ENCODE peak calls at places on chromosome 14, in four cellular contexts. X is body of pancreas, E is ovary, H is sigmoid colon. W is an unnamed sample.

GRCh38 chr14:64465208-64465821 is at the start of gene AKAP5:
- DNase-seq in X (peak), E (peak), H (no peak), W (peak)

GRCh38 chr14:68470361-68470760 is 322.5 kb downstream of the ZFP36L1 start:
- DNase-seq in X (no peak), E (no peak), H (no peak), W (no peak)

GRCh38 chr14:59103396-59103795 is 85.1 kb upstream of the DAAM1 start:
- DNase-seq in X (no peak), E (no peak), H (no peak), W (no peak)

GRCh38 chr14:39265741-39266588 is 32.2 kb downstream of the MIA2 start:
- DNase-seq in X (no peak), E (no peak), H (no peak), W (no peak)

GRCh38 chr14:77991128-77991772 is 178.9 kb upstream of the NRXN3 start:
- DNase-seq in X (peak), E (no peak), H (no peak), W (no peak)

GRCh38 chr14:99899578-99900178 is 106.5 kb downstream of the EML1 start:
- DNase-seq in X (no peak), E (no peak), H (no peak), W (no peak)

GRCh38 chr14:77099425-77100167 is 1.5 kb downstream of the CIPC start:
- DNase-seq in X (no peak), E (no peak), H (no peak), W (no peak)

GRCh38 chr14:104143521-104144452 is 5.4 kb downstream of the KIF26A start:
- DNase-seq in X (peak), E (no peak), H (peak), W (no peak)

GRCh38 chr14:77131871-77132486 is 9.6 kb downstream of the ZDHHC22 start:
- DNase-seq in X (no peak), E (no peak), H (no peak), W (no peak)

GRCh38 chr14:61281186-61281676 is at the start of gene TMEM30B:
- DNase-seq in X (peak), E (peak), H (no peak), W (no peak)

GRCh38 chr14:61150851-61151250 is 130.3 kb downstream of the TMEM30B start:
- DNase-seq in X (no peak), E (no peak), H (no peak), W (no peak)

GRCh38 chr14:93274055-93274806 is 58.6 kb downstream of the BTBD7 start:
- DNase-seq in X (no peak), E (no peak), H (no peak), W (no peak)

GRCh38 chr14:92316937-92317336 is 6.0 kb upstream of the SLC24A4 start:
- DNase-seq in X (no peak), E (no peak), H (no peak), W (no peak)

GRCh38 chr14:68794130-68794855 is 1.4 kb upstream of the ZFP36L1 start:
- DNase-seq in X (peak), E (peak), H (peak), W (peak)

GRCh38 chr14:58428011-58428807 is 690 bp downstream of the KIAA0586 start:
- DNase-seq in X (no peak), E (no peak), H (no peak), W (no peak)

GRCh38 chr14:43898709-43899108 is 608.4 kb downstream of the FSCB start:
- DNase-seq in X (no peak), E (no peak), H (no peak), W (no peak)

GRCh38 chr14:50452285-50452684 is 55.6 kb upstream of the CDKL1 start:
- DNase-seq in X (no peak), E (no peak), H (no peak), W (no peak)

GRCh38 chr14:105500036-105500725 is 9.1 kb downstream of the TEDC1 start:
- DNase-seq in X (no peak), E (no peak), H (peak), W (no peak)
- TF ChIP-seq POLR2A in X (no peak), E (no peak), H (no peak), W (no peak)

GRCh38 chr14:90610641-90611040 is 205.6 kb downstream of the TTC7B start:
- DNase-seq in X (no peak), E (no peak), H (peak), W (no peak)

GRCh38 chr14:90608281-90608680 is 207.9 kb downstream of the TTC7B start:
- DNase-seq in X (no peak), E (no peak), H (peak), W (no peak)

GRCh38 chr14:90608925-90609324 is 207.3 kb downstream of the TTC7B start:
- DNase-seq in X (no peak), E (no peak), H (peak), W (no peak)

GRCh38 chr14:90611501-90611900 is 204.7 kb downstream of the TTC7B start:
- DNase-seq in X (no peak), E (no peak), H (peak), W (no peak)

DNA sequence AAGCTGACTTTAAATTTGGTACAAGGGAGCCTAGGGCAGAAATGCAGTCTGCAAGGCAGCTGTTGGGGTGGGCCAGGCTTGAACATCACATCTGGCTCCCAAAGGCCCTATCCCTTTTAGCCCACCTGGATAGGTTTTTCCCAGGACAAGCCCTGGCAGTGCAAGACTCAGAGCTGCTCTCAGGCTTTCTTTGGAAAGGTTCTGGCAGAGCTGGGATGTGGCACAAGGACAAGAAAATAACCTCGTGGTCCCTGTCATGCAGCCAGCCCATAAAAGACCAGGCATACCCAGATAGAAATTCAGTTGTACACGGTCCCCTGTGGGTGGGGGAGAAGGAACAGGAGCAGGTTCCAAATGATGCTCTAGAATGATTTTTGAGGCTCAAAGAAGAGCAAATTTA is 206.9 kb downstream of the TTC7B start:
- DNase-seq in X (no peak), E (no peak), H (peak), W (no peak)
- H3K27ac ChIP-seq in X (no peak), E (no peak), H (peak), W (no peak)

GRCh38 chr14:74401504-74402241 is 24.3 kb downstream of the SYNDIG1L start:
- DNase-seq in X (peak), E (no peak), H (no peak), W (no peak)

GRCh38 chr14:74403619-74404417 is 22.2 kb downstream of the SYNDIG1L start:
- DNase-seq in X (no peak), E (no peak), H (no peak), W (no peak)

GRCh38 chr14:74404435-74404834 is 21.6 kb downstream of the SYNDIG1L start:
- DNase-seq in X (no peak), E (no peak), H (no peak), W (no peak)

GRCh38 chr14:74400919-74401503 is 25.0 kb downstream of the SYNDIG1L start:
- DNase-seq in X (no peak), E (no peak), H (no peak), W (no peak)

GRCh38 chr14:74402264-74403251 is 23.5 kb downstream of the SYNDIG1L start:
- DNase-seq in X (no peak), E (no peak), H (peak), W (no peak)
- TF ChIP-seq POLR2A in X (no peak), E (no peak), H (no peak), W (no peak)

DNA sequence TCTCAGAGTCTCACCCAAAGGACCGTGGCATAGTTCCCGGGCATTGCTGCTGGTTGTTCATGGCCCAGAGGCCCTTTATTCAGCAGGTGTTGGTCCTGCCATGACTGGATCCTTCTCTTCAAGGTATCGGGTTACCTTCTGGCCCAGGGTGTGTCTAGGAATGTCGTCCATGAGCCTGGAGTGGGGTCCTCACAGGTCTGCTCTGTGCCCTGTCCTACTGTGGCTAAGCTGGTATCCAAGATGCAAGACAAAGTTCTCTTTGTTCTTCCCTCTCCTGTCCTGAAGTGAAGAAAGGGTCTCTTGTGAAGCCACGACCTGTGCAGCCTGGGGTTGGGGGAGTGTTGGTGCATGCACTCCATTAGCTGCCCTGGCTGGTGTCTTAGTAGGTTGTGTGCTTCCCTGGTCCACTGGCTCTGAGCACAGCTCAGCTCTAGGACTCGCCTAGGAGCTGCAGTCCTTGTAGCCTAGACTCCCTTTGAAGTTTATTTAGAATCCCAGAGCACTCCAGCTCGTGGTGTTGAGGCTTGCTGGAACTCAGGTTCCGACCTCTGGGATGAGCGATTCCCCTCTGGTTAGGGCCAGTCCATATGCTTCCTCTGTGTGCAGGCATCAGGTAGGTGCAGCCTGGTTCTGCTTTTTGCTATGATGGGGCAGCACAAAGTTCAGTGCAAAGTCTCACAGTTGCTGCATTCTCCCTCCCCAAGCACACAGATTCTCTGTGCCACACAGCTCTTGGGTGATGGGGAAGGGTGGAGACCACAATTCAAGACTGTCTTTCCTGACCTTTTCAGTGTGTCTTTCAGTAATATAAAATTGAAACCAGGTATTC is 117.4 kb downstream of the NUBPL start:
- DNase-seq in X (no peak), E (no peak), H (no peak), W (no peak)
- H3K27ac ChIP-seq in X (no peak), E (no peak), H (no peak), W (no peak)

DNA sequence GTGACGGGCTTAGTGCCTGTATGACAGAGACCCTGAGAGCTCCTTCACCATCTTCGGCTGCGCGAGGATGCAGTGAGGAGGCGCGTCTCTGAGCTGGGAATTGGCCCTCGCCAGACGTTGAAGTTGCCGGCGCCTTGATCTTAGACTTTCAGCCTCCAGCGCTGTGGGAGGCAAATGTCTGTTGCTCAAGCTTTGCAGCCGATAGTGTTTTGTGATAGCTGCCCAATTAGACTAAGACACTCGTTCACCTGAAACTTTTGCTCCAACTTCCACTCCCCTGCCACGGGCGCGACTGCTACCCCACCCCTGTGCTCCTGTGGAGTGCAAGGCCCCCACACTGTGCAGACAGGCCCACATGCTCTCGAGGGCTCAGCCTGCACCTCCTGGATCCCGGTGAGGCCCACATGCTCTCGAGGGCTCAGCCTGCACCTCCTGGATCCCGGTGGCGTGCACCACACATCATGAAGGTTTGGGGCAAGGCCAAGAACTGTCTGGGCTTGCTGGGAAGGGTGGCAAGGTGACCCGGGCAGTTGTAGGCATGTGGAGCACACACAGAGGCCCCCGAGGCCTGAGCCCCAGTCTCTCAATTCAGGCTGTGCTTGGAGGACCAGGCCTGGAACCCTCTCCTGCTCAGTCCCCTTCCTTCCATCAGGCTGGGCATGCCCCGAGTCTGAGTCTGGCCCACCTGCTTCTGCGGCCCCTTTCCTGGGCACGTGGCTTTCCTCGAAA is 324.6 kb downstream of the TMEM121 start:
- DNase-seq in X (no peak), E (no peak), H (no peak), W (peak)
- TF ChIP-seq POLR2A in X (no peak), E (no peak), H (no peak), W (no peak)